ENCODE peak calls at places on chromosomes 16 and 17, in eight cellular contexts. One of them, this sample, is unnamed.

GRCh38 chr17:75033346-75034235 is 13.2 kb downstream of the ATP5PD start:
- ATAC-seq in upper lobe of right lung: peak
- ATAC-seq in lower lobe of right lung: peak
- ATAC-seq in CD4-positive, CD25-positive, alpha-beta regulatory T cell: peak
- ATAC-seq in naive thymus-derived CD4-positive, alpha-beta T cell: peak
- ATAC-seq in Right ventricle myocardium superior: peak
- ATAC-seq in foreskin keratinocyte: peak
- ATAC-seq in activated CD8-positive, alpha-beta memory T cell treated with anti-CD3 and anti-CD28 coated beads, Interleukin-2, amount 10 ng/mL, durations not matched to agents 7 days and 5 days: peak
- ATAC-seq in this sample: peak

GRCh38 chr17:72502111-72502939 is 381.5 kb downstream of the SOX9 start:
- ATAC-seq in lower lobe of right lung: peak
- ATAC-seq in foreskin keratinocyte: peak
- ATAC-seq in CD4-positive, CD25-positive, alpha-beta regulatory T cell: no peak
- ATAC-seq in naive thymus-derived CD4-positive, alpha-beta T cell: no peak
- ATAC-seq in Right ventricle myocardium superior: peak
- ATAC-seq in activated CD8-positive, alpha-beta memory T cell treated with anti-CD3 and anti-CD28 coated beads, Interleukin-2, amount 10 ng/mL, durations not matched to agents 7 days and 5 days: no peak
- ATAC-seq in upper lobe of right lung: peak
- ATAC-seq in this sample: no peak

GRCh38 chr16:82051656-82052055 is 16.6 kb downstream of the HSD17B2 start:
- ATAC-seq in lower lobe of right lung: no peak
- ATAC-seq in Right ventricle myocardium superior: no peak
- ATAC-seq in upper lobe of right lung: no peak
- ATAC-seq in naive thymus-derived CD4-positive, alpha-beta T cell: no peak
- ATAC-seq in CD4-positive, CD25-positive, alpha-beta regulatory T cell: no peak
- ATAC-seq in foreskin keratinocyte: no peak
- ATAC-seq in activated CD8-positive, alpha-beta memory T cell treated with anti-CD3 and anti-CD28 coated beads, Interleukin-2, amount 10 ng/mL, durations not matched to agents 7 days and 5 days: no peak
- ATAC-seq in this sample: no peak

GRCh38 chr16:69017036-69017783 is 88.2 kb upstream of the HAS3 start:
- ATAC-seq in upper lobe of right lung: no peak
- ATAC-seq in CD4-positive, CD25-positive, alpha-beta regulatory T cell: no peak
- ATAC-seq in foreskin keratinocyte: peak
- ATAC-seq in Right ventricle myocardium superior: no peak
- ATAC-seq in naive thymus-derived CD4-positive, alpha-beta T cell: no peak
- ATAC-seq in lower lobe of right lung: no peak
- ATAC-seq in activated CD8-positive, alpha-beta memory T cell treated with anti-CD3 and anti-CD28 coated beads, Interleukin-2, amount 10 ng/mL, durations not matched to agents 7 days and 5 days: no peak
- ATAC-seq in this sample: no peak

GRCh38 chr17:71287246-71287828 is 833.5 kb upstream of the SOX9 start:
- ATAC-seq in Right ventricle myocardium superior: no peak
- ATAC-seq in foreskin keratinocyte: no peak
- ATAC-seq in activated CD8-positive, alpha-beta memory T cell treated with anti-CD3 and anti-CD28 coated beads, Interleukin-2, amount 10 ng/mL, durations not matched to agents 7 days and 5 days: no peak
- ATAC-seq in naive thymus-derived CD4-positive, alpha-beta T cell: no peak
- ATAC-seq in lower lobe of right lung: no peak
- ATAC-seq in upper lobe of right lung: no peak
- ATAC-seq in CD4-positive, CD25-positive, alpha-beta regulatory T cell: no peak
- ATAC-seq in this sample: no peak

GRCh38 chr16:81478876-81479496 is 34.4 kb downstream of the CMIP start:
- ATAC-seq in Right ventricle myocardium superior: peak
- ATAC-seq in upper lobe of right lung: peak
- ATAC-seq in naive thymus-derived CD4-positive, alpha-beta T cell: peak
- ATAC-seq in CD4-positive, CD25-positive, alpha-beta regulatory T cell: no peak
- ATAC-seq in foreskin keratinocyte: no peak
- ATAC-seq in lower lobe of right lung: peak
- ATAC-seq in activated CD8-positive, alpha-beta memory T cell treated with anti-CD3 and anti-CD28 coated beads, Interleukin-2, amount 10 ng/mL, durations not matched to agents 7 days and 5 days: peak
- ATAC-seq in this sample: peak

GRCh38 chr17:74860999-74861553 is 1.4 kb upstream of the GRIN2C start:
- ATAC-seq in upper lobe of right lung: no peak
- ATAC-seq in foreskin keratinocyte: no peak
- ATAC-seq in activated CD8-positive, alpha-beta memory T cell treated with anti-CD3 and anti-CD28 coated beads, Interleukin-2, amount 10 ng/mL, durations not matched to agents 7 days and 5 days: no peak
- ATAC-seq in naive thymus-derived CD4-positive, alpha-beta T cell: no peak
- ATAC-seq in Right ventricle myocardium superior: no peak
- ATAC-seq in CD4-positive, CD25-positive, alpha-beta regulatory T cell: no peak
- ATAC-seq in lower lobe of right lung: no peak
- ATAC-seq in this sample: no peak

GRCh38 chr16:11636172-11636721 is 32.0 kb upstream of the SNN start:
- ATAC-seq in activated CD8-positive, alpha-beta memory T cell treated with anti-CD3 and anti-CD28 coated beads, Interleukin-2, amount 10 ng/mL, durations not matched to agents 7 days and 5 days: no peak
- ATAC-seq in Right ventricle myocardium superior: no peak
- ATAC-seq in CD4-positive, CD25-positive, alpha-beta regulatory T cell: peak
- ATAC-seq in lower lobe of right lung: peak
- ATAC-seq in upper lobe of right lung: peak
- ATAC-seq in foreskin keratinocyte: peak
- ATAC-seq in naive thymus-derived CD4-positive, alpha-beta T cell: no peak
- ATAC-seq in this sample: no peak

GRCh38 chr17:72392056-72393010 is 271.5 kb downstream of the SOX9 start:
- ATAC-seq in lower lobe of right lung: peak
- ATAC-seq in upper lobe of right lung: no peak
- ATAC-seq in naive thymus-derived CD4-positive, alpha-beta T cell: no peak
- ATAC-seq in Right ventricle myocardium superior: peak
- ATAC-seq in CD4-positive, CD25-positive, alpha-beta regulatory T cell: no peak
- ATAC-seq in activated CD8-positive, alpha-beta memory T cell treated with anti-CD3 and anti-CD28 coated beads, Interleukin-2, amount 10 ng/mL, durations not matched to agents 7 days and 5 days: no peak
- ATAC-seq in foreskin keratinocyte: no peak
- ATAC-seq in this sample: no peak

GRCh38 chr16:20263138-20263855 is 64.0 kb downstream of the GP2 start:
- ATAC-seq in activated CD8-positive, alpha-beta memory T cell treated with anti-CD3 and anti-CD28 coated beads, Interleukin-2, amount 10 ng/mL, durations not matched to agents 7 days and 5 days: no peak
- ATAC-seq in upper lobe of right lung: no peak
- ATAC-seq in foreskin keratinocyte: no peak
- ATAC-seq in CD4-positive, CD25-positive, alpha-beta regulatory T cell: no peak
- ATAC-seq in lower lobe of right lung: no peak
- ATAC-seq in naive thymus-derived CD4-positive, alpha-beta T cell: no peak
- ATAC-seq in Right ventricle myocardium superior: no peak
- ATAC-seq in this sample: no peak

GRCh38 chr17:2484876-2485275 is 26.8 kb downstream of the METTL16 start:
- ATAC-seq in Right ventricle myocardium superior: no peak
- ATAC-seq in CD4-positive, CD25-positive, alpha-beta regulatory T cell: no peak
- ATAC-seq in foreskin keratinocyte: peak
- ATAC-seq in upper lobe of right lung: no peak
- ATAC-seq in naive thymus-derived CD4-positive, alpha-beta T cell: no peak
- ATAC-seq in lower lobe of right lung: no peak
- ATAC-seq in activated CD8-positive, alpha-beta memory T cell treated with anti-CD3 and anti-CD28 coated beads, Interleukin-2, amount 10 ng/mL, durations not matched to agents 7 days and 5 days: no peak
- ATAC-seq in this sample: no peak

GRCh38 chr17:54280741-54281140 is 458.0 kb downstream of the KIF2B start:
- ATAC-seq in Right ventricle myocardium superior: no peak
- ATAC-seq in foreskin keratinocyte: peak
- ATAC-seq in lower lobe of right lung: no peak
- ATAC-seq in CD4-positive, CD25-positive, alpha-beta regulatory T cell: no peak
- ATAC-seq in activated CD8-positive, alpha-beta memory T cell treated with anti-CD3 and anti-CD28 coated beads, Interleukin-2, amount 10 ng/mL, durations not matched to agents 7 days and 5 days: no peak
- ATAC-seq in naive thymus-derived CD4-positive, alpha-beta T cell: no peak
- ATAC-seq in upper lobe of right lung: no peak
- ATAC-seq in this sample: no peak

GRCh38 chr17:81210868-81211267 is 11.9 kb downstream of the CEP131 start:
- ATAC-seq in activated CD8-positive, alpha-beta memory T cell treated with anti-CD3 and anti-CD28 coated beads, Interleukin-2, amount 10 ng/mL, durations not matched to agents 7 days and 5 days: no peak
- ATAC-seq in CD4-positive, CD25-positive, alpha-beta regulatory T cell: no peak
- ATAC-seq in Right ventricle myocardium superior: no peak
- ATAC-seq in upper lobe of right lung: no peak
- ATAC-seq in foreskin keratinocyte: no peak
- ATAC-seq in lower lobe of right lung: no peak
- ATAC-seq in naive thymus-derived CD4-positive, alpha-beta T cell: no peak
- ATAC-seq in this sample: no peak

GRCh38 chr17:10292057-10292931 is 80.5 kb downstream of the MYH13 start:
- ATAC-seq in Right ventricle myocardium superior: peak
- ATAC-seq in lower lobe of right lung: peak
- ATAC-seq in CD4-positive, CD25-positive, alpha-beta regulatory T cell: no peak
- ATAC-seq in activated CD8-positive, alpha-beta memory T cell treated with anti-CD3 and anti-CD28 coated beads, Interleukin-2, amount 10 ng/mL, durations not matched to agents 7 days and 5 days: peak
- ATAC-seq in upper lobe of right lung: peak
- ATAC-seq in foreskin keratinocyte: peak
- ATAC-seq in naive thymus-derived CD4-positive, alpha-beta T cell: peak
- ATAC-seq in this sample: peak

GRCh38 chr16:59573528-59574271 is 839.6 kb upstream of the GOT2 start:
- ATAC-seq in naive thymus-derived CD4-positive, alpha-beta T cell: no peak
- ATAC-seq in foreskin keratinocyte: no peak
- ATAC-seq in CD4-positive, CD25-positive, alpha-beta regulatory T cell: no peak
- ATAC-seq in upper lobe of right lung: no peak
- ATAC-seq in lower lobe of right lung: no peak
- ATAC-seq in Right ventricle myocardium superior: no peak
- ATAC-seq in activated CD8-positive, alpha-beta memory T cell treated with anti-CD3 and anti-CD28 coated beads, Interleukin-2, amount 10 ng/mL, durations not matched to agents 7 days and 5 days: no peak
- ATAC-seq in this sample: no peak

This sample was measured in gastroesophageal sphincter.